ENCODE peak calls at places on chromosomes 1 and 21, in ten cellular contexts. One of them, this sample, is unnamed.

GRCh38 chr21:35927262-35927661 is 133.1 kb downstream of the SETD4 start:
- DNase-seq in skeletal muscle cell: no peak
- DNase-seq in right atrium auricular region: no peak
- DNase-seq in A673: no peak
- DNase-seq in HFF-Myc: no peak
- DNase-seq in upper lobe of left lung: no peak
- DNase-seq in adrenal gland: no peak
- DNase-seq in A549: no peak
- DNase-seq in NB4: no peak
- DNase-seq in upper lobe of right lung: no peak
- DNase-seq in this sample: no peak

GRCh38 chr21:17454315-17455027 is 58.4 kb upstream of the CXADR start:
- DNase-seq in skeletal muscle cell: peak
- DNase-seq in right atrium auricular region: no peak
- DNase-seq in A673: peak
- DNase-seq in HFF-Myc: peak
- DNase-seq in upper lobe of left lung: peak
- DNase-seq in adrenal gland: peak
- DNase-seq in A549: peak
- DNase-seq in NB4: peak
- DNase-seq in upper lobe of right lung: no peak
- DNase-seq in this sample: peak

GRCh38 chr1:1168156-1168450 is 5.6 kb upstream of the TTLL10 start:
- DNase-seq in skeletal muscle cell: no peak
- DNase-seq in right atrium auricular region: no peak
- DNase-seq in A673: no peak
- DNase-seq in HFF-Myc: no peak
- DNase-seq in upper lobe of left lung: no peak
- DNase-seq in adrenal gland: no peak
- DNase-seq in A549: no peak
- DNase-seq in NB4: no peak
- DNase-seq in upper lobe of right lung: no peak
- DNase-seq in this sample: no peak

GRCh38 chr1:113802367-113803007 is 9.8 kb downstream of the RSBN1 start:
- DNase-seq in skeletal muscle cell: no peak
- DNase-seq in right atrium auricular region: no peak
- DNase-seq in A673: no peak
- DNase-seq in HFF-Myc: no peak
- DNase-seq in upper lobe of left lung: no peak
- DNase-seq in adrenal gland: no peak
- DNase-seq in A549: no peak
- DNase-seq in NB4: no peak
- DNase-seq in upper lobe of right lung: no peak
- DNase-seq in this sample: no peak

GRCh38 chr1:213973129-213973528 is 14.6 kb upstream of the PROX1 start:
- DNase-seq in skeletal muscle cell: no peak
- DNase-seq in right atrium auricular region: no peak
- DNase-seq in A673: no peak
- DNase-seq in HFF-Myc: no peak
- DNase-seq in upper lobe of left lung: no peak
- DNase-seq in adrenal gland: no peak
- DNase-seq in A549: no peak
- DNase-seq in NB4: peak
- DNase-seq in upper lobe of right lung: no peak
- DNase-seq in this sample: no peak

GRCh38 chr21:39141502-39141901 is 41.7 kb downstream of the PSMG1 start:
- DNase-seq in skeletal muscle cell: no peak
- DNase-seq in right atrium auricular region: no peak
- DNase-seq in A673: no peak
- DNase-seq in HFF-Myc: peak
- DNase-seq in upper lobe of left lung: no peak
- DNase-seq in adrenal gland: no peak
- DNase-seq in A549: no peak
- DNase-seq in NB4: no peak
- DNase-seq in upper lobe of right lung: no peak
- DNase-seq in this sample: no peak

GRCh38 chr1:91700771-91701493 is 185.0 kb downstream of the TGFBR3 start:
- DNase-seq in skeletal muscle cell: peak
- DNase-seq in right atrium auricular region: no peak
- DNase-seq in A673: no peak
- DNase-seq in HFF-Myc: no peak
- DNase-seq in upper lobe of left lung: no peak
- DNase-seq in adrenal gland: no peak
- DNase-seq in A549: no peak
- DNase-seq in NB4: no peak
- DNase-seq in upper lobe of right lung: no peak
- DNase-seq in this sample: no peak

GRCh38 chr21:37155216-37155615 is 82.2 kb downstream of the TTC3 start:
- DNase-seq in skeletal muscle cell: no peak
- DNase-seq in right atrium auricular region: no peak
- DNase-seq in A673: no peak
- DNase-seq in HFF-Myc: no peak
- DNase-seq in upper lobe of left lung: no peak
- DNase-seq in adrenal gland: no peak
- DNase-seq in A549: no peak
- DNase-seq in NB4: no peak
- DNase-seq in upper lobe of right lung: no peak
- DNase-seq in this sample: no peak

GRCh38 chr1:99599678-99600175 is 46.2 kb upstream of the PALMD start:
- DNase-seq in skeletal muscle cell: peak
- DNase-seq in right atrium auricular region: peak
- DNase-seq in A673: no peak
- DNase-seq in HFF-Myc: no peak
- DNase-seq in upper lobe of left lung: no peak
- DNase-seq in adrenal gland: peak
- DNase-seq in A549: peak
- DNase-seq in NB4: no peak
- DNase-seq in upper lobe of right lung: no peak
- DNase-seq in this sample: no peak

GRCh38 chr1:37127254-37127748 is 93.0 kb upstream of the GRIK3 start:
- DNase-seq in skeletal muscle cell: no peak
- DNase-seq in right atrium auricular region: no peak
- DNase-seq in A673: no peak
- DNase-seq in HFF-Myc: no peak
- DNase-seq in upper lobe of left lung: no peak
- DNase-seq in adrenal gland: no peak
- DNase-seq in A549: no peak
- DNase-seq in NB4: no peak
- DNase-seq in upper lobe of right lung: no peak
- DNase-seq in this sample: no peak

GRCh38 chr1:98053471-98054366 is 132.9 kb upstream of the DPYD start:
- DNase-seq in skeletal muscle cell: no peak
- DNase-seq in right atrium auricular region: no peak
- DNase-seq in A673: peak
- DNase-seq in HFF-Myc: no peak
- DNase-seq in upper lobe of left lung: peak
- DNase-seq in adrenal gland: peak
- DNase-seq in A549: no peak
- DNase-seq in NB4: peak
- DNase-seq in upper lobe of right lung: peak
- DNase-seq in this sample: peak

GRCh38 chr1:98055457-98055856 is 134.6 kb upstream of the DPYD start:
- DNase-seq in skeletal muscle cell: no peak
- DNase-seq in right atrium auricular region: no peak
- DNase-seq in A673: no peak
- DNase-seq in HFF-Myc: no peak
- DNase-seq in upper lobe of left lung: no peak
- DNase-seq in adrenal gland: no peak
- DNase-seq in A549: no peak
- DNase-seq in NB4: no peak
- DNase-seq in upper lobe of right lung: no peak
- DNase-seq in this sample: no peak

GRCh38 chr1:98054786-98055185 is 134.0 kb upstream of the DPYD start:
- DNase-seq in skeletal muscle cell: no peak
- DNase-seq in right atrium auricular region: no peak
- DNase-seq in A673: no peak
- DNase-seq in HFF-Myc: no peak
- DNase-seq in upper lobe of left lung: no peak
- DNase-seq in adrenal gland: no peak
- DNase-seq in A549: no peak
- DNase-seq in NB4: no peak
- DNase-seq in upper lobe of right lung: no peak
- DNase-seq in this sample: no peak

GRCh38 chr1:98056781-98057180 is 135.9 kb upstream of the DPYD start:
- DNase-seq in skeletal muscle cell: no peak
- DNase-seq in right atrium auricular region: no peak
- DNase-seq in A673: no peak
- DNase-seq in HFF-Myc: no peak
- DNase-seq in upper lobe of left lung: no peak
- DNase-seq in adrenal gland: no peak
- DNase-seq in A549: no peak
- DNase-seq in NB4: no peak
- DNase-seq in upper lobe of right lung: no peak
- DNase-seq in this sample: no peak

GRCh38 chr1:98054367-98054701 is 133.5 kb upstream of the DPYD start:
- DNase-seq in skeletal muscle cell: no peak
- DNase-seq in right atrium auricular region: no peak
- DNase-seq in A673: no peak
- DNase-seq in HFF-Myc: no peak
- DNase-seq in upper lobe of left lung: no peak
- DNase-seq in adrenal gland: no peak
- DNase-seq in A549: no peak
- DNase-seq in NB4: no peak
- DNase-seq in upper lobe of right lung: no peak
- DNase-seq in this sample: no peak
- H3K4me3 ChIP-seq in skeletal muscle cell: peak
- H3K4me3 ChIP-seq in right atrium auricular region: peak
- H3K4me3 ChIP-seq in A673: peak
- H3K4me3 ChIP-seq in HFF-Myc: peak
- H3K4me3 ChIP-seq in upper lobe of left lung: peak
- H3K4me3 ChIP-seq in adrenal gland: no peak
- H3K4me3 ChIP-seq in A549: peak
- H3K4me3 ChIP-seq in NB4: no peak
- H3K4me3 ChIP-seq in upper lobe of right lung: peak
- H3K4me3 ChIP-seq in this sample: peak

GRCh38 chr1:61274979-61275378 is 192.6 kb downstream of the NFIA start:
- DNase-seq in skeletal muscle cell: no peak
- DNase-seq in right atrium auricular region: no peak
- DNase-seq in A673: no peak
- DNase-seq in HFF-Myc: no peak
- DNase-seq in upper lobe of left lung: no peak
- DNase-seq in adrenal gland: no peak
- DNase-seq in A549: no peak
- DNase-seq in NB4: no peak
- DNase-seq in upper lobe of right lung: no peak
- DNase-seq in this sample: no peak

GRCh38 chr1:61279570-61279969 is 197.2 kb downstream of the NFIA start:
- DNase-seq in skeletal muscle cell: no peak
- DNase-seq in right atrium auricular region: no peak
- DNase-seq in A673: no peak
- DNase-seq in HFF-Myc: no peak
- DNase-seq in upper lobe of left lung: no peak
- DNase-seq in adrenal gland: no peak
- DNase-seq in A549: no peak
- DNase-seq in NB4: no peak
- DNase-seq in upper lobe of right lung: no peak
- DNase-seq in this sample: no peak

GRCh38 chr1:61278966-61279365 is 196.6 kb downstream of the NFIA start:
- DNase-seq in skeletal muscle cell: no peak
- DNase-seq in right atrium auricular region: no peak
- DNase-seq in A673: no peak
- DNase-seq in HFF-Myc: no peak
- DNase-seq in upper lobe of left lung: no peak
- DNase-seq in adrenal gland: no peak
- DNase-seq in A549: no peak
- DNase-seq in NB4: no peak
- DNase-seq in upper lobe of right lung: no peak
- DNase-seq in this sample: no peak

GRCh38 chr1:61280457-61280856 is 198.1 kb downstream of the NFIA start:
- DNase-seq in skeletal muscle cell: no peak
- DNase-seq in right atrium auricular region: no peak
- DNase-seq in A673: no peak
- DNase-seq in HFF-Myc: no peak
- DNase-seq in upper lobe of left lung: no peak
- DNase-seq in adrenal gland: no peak
- DNase-seq in A549: no peak
- DNase-seq in NB4: no peak
- DNase-seq in upper lobe of right lung: no peak
- DNase-seq in this sample: no peak

GRCh38 chr1:61277129-61277801 is 194.9 kb downstream of the NFIA start:
- DNase-seq in skeletal muscle cell: no peak
- DNase-seq in right atrium auricular region: no peak
- DNase-seq in A673: no peak
- DNase-seq in HFF-Myc: no peak
- DNase-seq in upper lobe of left lung: no peak
- DNase-seq in adrenal gland: no peak
- DNase-seq in A549: no peak
- DNase-seq in NB4: no peak
- DNase-seq in upper lobe of right lung: no peak
- DNase-seq in this sample: no peak
- H3K4me3 ChIP-seq in skeletal muscle cell: no peak
- H3K4me3 ChIP-seq in right atrium auricular region: peak
- H3K4me3 ChIP-seq in A673: no peak
- H3K4me3 ChIP-seq in HFF-Myc: no peak
- H3K4me3 ChIP-seq in upper lobe of left lung: no peak
- H3K4me3 ChIP-seq in adrenal gland: no peak
- H3K4me3 ChIP-seq in A549: no peak
- H3K4me3 ChIP-seq in NB4: no peak
- H3K4me3 ChIP-seq in upper lobe of right lung: no peak
- H3K4me3 ChIP-seq in this sample: no peak

DNA sequence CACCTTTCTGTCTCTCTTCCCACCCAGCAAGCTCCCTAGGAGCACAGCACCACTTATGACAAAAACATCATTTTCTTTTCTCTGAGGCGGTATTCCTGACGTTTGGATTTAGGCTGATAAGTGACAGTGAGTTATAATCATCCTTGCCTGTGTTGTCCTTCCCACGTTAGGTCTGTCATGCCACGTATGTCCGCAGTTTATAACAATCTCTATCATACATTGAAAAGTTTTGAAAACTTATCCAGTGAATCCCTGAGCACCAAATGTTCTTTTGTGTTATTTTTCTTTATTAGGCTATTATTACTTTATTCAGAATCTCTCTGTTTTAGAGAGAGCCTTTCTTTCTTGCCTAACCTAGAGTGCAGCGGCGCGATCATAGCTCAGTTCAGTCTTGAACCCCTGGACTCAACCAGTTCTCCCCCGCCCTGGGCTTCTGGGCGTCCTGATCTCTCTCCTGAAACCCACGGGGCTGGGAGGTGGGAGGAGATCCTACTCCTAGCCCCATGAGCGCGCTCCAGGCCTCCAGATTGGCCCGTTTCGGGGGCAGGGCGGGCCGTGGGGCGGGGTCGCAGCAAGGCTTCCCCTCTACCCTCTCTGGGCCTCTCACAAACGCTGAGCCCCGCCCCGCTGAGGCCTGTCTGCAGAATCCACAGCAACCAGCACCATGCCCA is at the start of gene GSTM2:
- DNase-seq in skeletal muscle cell: peak
- DNase-seq in right atrium auricular region: peak
- DNase-seq in A673: peak
- DNase-seq in HFF-Myc: peak
- DNase-seq in upper lobe of left lung: peak
- DNase-seq in adrenal gland: peak
- DNase-seq in A549: no peak
- DNase-seq in NB4: peak
- DNase-seq in upper lobe of right lung: peak
- DNase-seq in this sample: no peak
- H3K4me3 ChIP-seq in skeletal muscle cell: peak
- H3K4me3 ChIP-seq in right atrium auricular region: peak
- H3K4me3 ChIP-seq in A673: peak
- H3K4me3 ChIP-seq in HFF-Myc: peak
- H3K4me3 ChIP-seq in upper lobe of left lung: peak
- H3K4me3 ChIP-seq in adrenal gland: no peak
- H3K4me3 ChIP-seq in A549: no peak
- H3K4me3 ChIP-seq in NB4: peak
- H3K4me3 ChIP-seq in upper lobe of right lung: peak
- H3K4me3 ChIP-seq in this sample: no peak

GRCh38 chr1:29238601-29238964 is 2.3 kb downstream of the PTPRU start:
- DNase-seq in skeletal muscle cell: no peak
- DNase-seq in right atrium auricular region: no peak
- DNase-seq in A673: no peak
- DNase-seq in HFF-Myc: no peak
- DNase-seq in upper lobe of left lung: no peak
- DNase-seq in adrenal gland: no peak
- DNase-seq in A549: no peak
- DNase-seq in NB4: no peak
- DNase-seq in upper lobe of right lung: no peak
- DNase-seq in this sample: no peak
- H3K4me3 ChIP-seq in skeletal muscle cell: peak
- H3K4me3 ChIP-seq in right atrium auricular region: peak
- H3K4me3 ChIP-seq in A673: no peak
- H3K4me3 ChIP-seq in HFF-Myc: peak
- H3K4me3 ChIP-seq in upper lobe of left lung: peak
- H3K4me3 ChIP-seq in adrenal gland: no peak
- H3K4me3 ChIP-seq in A549: no peak
- H3K4me3 ChIP-seq in NB4: no peak
- H3K4me3 ChIP-seq in upper lobe of right lung: peak
- H3K4me3 ChIP-seq in this sample: peak